ENCODE peak calls at places on chromosomes 13 and 19, in seven cellular contexts. U is T-helper 2 cell; V is nephron progenitor cell; N is head of caudate nucleus; Y is AG04450; G is effector memory CD4-positive, alpha-beta T cell; W is GOT3. K is an unnamed sample.
A peak's percentile ranks its signal among the peaks of the same experiment; 100 is the strongest.

GRCh38 chr13:28489536-28489935 is 5.4 kb downstream of the FLT1 start:
- DNase-seq in W (no peak), Y (no peak), G (no peak), N (no peak), U (no peak), V (no peak), K (no peak)

GRCh38 chr13:85434927-85435326 is 364.3 kb downstream of the SLITRK6 start:
- DNase-seq in Y (no peak), W (no peak), V (no peak), N (no peak), G (no peak), U (no peak), K (no peak)

GRCh38 chr19:3075605-3076431 is 13.5 kb upstream of the TLE5 start:
- DNase-seq in G (peak; percentile 55), W (no peak), U (peak; percentile 69), V (peak; percentile 82), Y (no peak), N (peak; percentile 46), K (no peak)

GRCh38 chr13:49388256-49388655 is 55.6 kb downstream of the CAB39L start:
- DNase-seq in G (no peak), Y (no peak), N (no peak), V (no peak), W (no peak), U (no peak), K (no peak)

GRCh38 chr13:94921181-94921580 is 208.8 kb upstream of the SOX21 start:
- DNase-seq in W (no peak), G (no peak), V (no peak), Y (no peak), N (no peak), U (no peak), K (no peak)

GRCh38 chr13:59680429-59681024 is 483.2 kb downstream of the DIAPH3 start:
- DNase-seq in Y (no peak), G (no peak), W (no peak), N (no peak), V (no peak), U (no peak), K (no peak)

GRCh38 chr19:42540071-42540553 is 11.8 kb upstream of the CEACAM1 start:
- DNase-seq in N (no peak), U (no peak), Y (no peak), G (no peak), W (no peak), V (no peak), K (no peak)

GRCh38 chr19:38392707-38393308 is 4.3 kb downstream of the SPRED3 start:
- DNase-seq in V (no peak), G (no peak), U (no peak), Y (no peak), N (no peak), W (no peak), K (no peak)

GRCh38 chr19:11064831-11065303 is 24.4 kb upstream of the LDLR start:
- DNase-seq in W (no peak), G (no peak), U (no peak), Y (no peak), N (no peak), V (no peak), K (no peak)

GRCh38 chr19:18251587-18252369 is 22.5 kb downstream of the IQCN start:
- DNase-seq in G (peak; percentile 65), Y (peak; percentile 20), N (peak; percentile 72), W (no peak), V (peak; percentile 86), U (peak; percentile 70), K (peak; percentile 88)

GRCh38 chr19:861756-862528 is 2.5 kb downstream of the CFD start:
- DNase-seq in Y (no peak), G (peak; percentile 56), W (no peak), N (no peak), V (peak; percentile 84), U (peak; percentile 71), K (peak; percentile 56)

GRCh38 chr13:46469064-46469463 is 82.0 kb upstream of the RUBCNL start:
- DNase-seq in G (no peak), Y (no peak), W (no peak), N (no peak), V (no peak), U (no peak), K (peak; percentile 68)

GRCh38 chr13:66353664-66354063 is 876.5 kb downstream of the PCDH9 start:
- DNase-seq in W (no peak), G (no peak), N (no peak), Y (no peak), V (no peak), U (no peak), K (no peak)

GRCh38 chr13:25300861-25301346 is 521 bp upstream of the NUP58 start:
- DNase-seq in Y (no peak), G (no peak), V (no peak), N (peak; percentile 65), U (peak; percentile 15), W (no peak), K (no peak)

GRCh38 chr19:18479964-18480723 is 41.7 kb downstream of the ELL start:
- DNase-seq in N (peak; percentile 46), V (no peak), G (no peak), Y (no peak), U (no peak), W (no peak), K (no peak)

GRCh38 chr19:28737021-28737525 is 475.9 kb downstream of the UQCRFS1 start:
- DNase-seq in N (no peak), Y (peak; percentile 2), V (no peak), G (no peak), U (no peak), W (no peak), K (no peak)